ENCODE peak calls at places on chromosomes 16 and 17, in seven cellular contexts. Y is A549; M is effector memory CD4-positive, alpha-beta T cell; I is body of pancreas; W is aorta; T is pancreas; D is heart left ventricle. Z is an unnamed sample.
A peak's percentile ranks its signal among the peaks of the same experiment; 100 is the strongest.

GRCh38 chr17:57442401-57442823 is 186.1 kb downstream of the MSI2 start:
- DNase-seq in T (no peak), D (no peak), I (no peak), Y (no peak), W (no peak), M (no peak), Z (no peak)

GRCh38 chr16:30656388-30656787 is 1.8 kb upstream of the FBRS start:
- DNase-seq in T (no peak), D (no peak), M (no peak), W (no peak), I (no peak), Y (no peak), Z (no peak)

GRCh38 chr16:27291106-27291505 is 22.5 kb upstream of the NSMCE1 start:
- DNase-seq in T (no peak), D (no peak), M (no peak), Y (no peak), W (peak; percentile 62), I (no peak), Z (no peak)

GRCh38 chr17:81329279-81329926 is 34.3 kb upstream of the SLC38A10 start:
- DNase-seq in Y (peak; percentile 93), M (no peak), W (peak; percentile 84), T (peak; percentile 72), D (peak; percentile 90), I (peak; percentile 84), Z (peak; percentile 97)

GRCh38 chr17:46813920-46814319 is 4.6 kb downstream of the WNT3 start:
- DNase-seq in I (no peak), M (no peak), T (no peak), D (no peak), Y (no peak), W (no peak), Z (no peak)

GRCh38 chr17:71709271-71709670 is 411.5 kb upstream of the SOX9 start:
- DNase-seq in M (no peak), I (no peak), Y (no peak), W (no peak), D (no peak), T (no peak), Z (no peak)

GRCh38 chr17:82443465-82444283 is 6.9 kb downstream of the CYBC1 start:
- DNase-seq in T (peak; percentile 90), I (peak; percentile 86), M (no peak), W (no peak), Y (no peak), D (no peak), Z (no peak)

GRCh38 chr17:66353937-66354401 is 51.6 kb downstream of the PRKCA start:
- DNase-seq in D (no peak), W (no peak), T (no peak), M (no peak), I (no peak), Y (no peak), Z (no peak)

GRCh38 chr17:33745047-33745783 is 452.1 kb upstream of the ASIC2 start:
- DNase-seq in I (no peak), T (no peak), W (no peak), D (no peak), Y (no peak), M (no peak), Z (no peak)

GRCh38 chr16:11585460-11586374 is 1.0 kb downstream of the LITAF start:
- DNase-seq in I (peak; percentile 46), W (peak; percentile 60), T (peak; percentile 45), M (no peak), Y (peak; percentile 42), D (peak; percentile 41), Z (no peak)

GRCh38 chr17:50891577-50891989 is 25.4 kb upstream of the TOB1 start:
- DNase-seq in I (no peak), M (no peak), W (no peak), D (no peak), T (no peak), Y (no peak), Z (no peak)

GRCh38 chr17:61453563-61453962 is 1.3 kb downstream of the TBX4 start:
- DNase-seq in I (no peak), M (no peak), T (no peak), D (no peak), Y (no peak), W (no peak), Z (no peak)

GRCh38 chr16:69930117-69930776 is 20.9 kb upstream of the CLEC18A start:
- DNase-seq in W (peak; percentile 71), Y (peak; percentile 59), D (peak; percentile 50), T (no peak), I (peak; percentile 70), M (peak; percentile 4), Z (peak; percentile 76)

GRCh38 chr16:1972490-1972877 is 631 bp downstream of the TBL3 start:
- DNase-seq in W (no peak), D (no peak), M (no peak), T (peak; percentile 58), Y (no peak), I (no peak), Z (peak; percentile 24)

GRCh38 chr16:1146409-1146808 is 6.5 kb upstream of the CACNA1H start:
- DNase-seq in D (no peak), W (no peak), Y (no peak), T (no peak), I (no peak), M (no peak), Z (no peak)

GRCh38 chr16:49424961-49425360 is 51.4 kb downstream of the C16orf78 start:
- DNase-seq in W (no peak), Y (no peak), I (no peak), D (no peak), T (no peak), M (no peak), Z (no peak)

GRCh38 chr17:61490540-61490975 is 38.3 kb downstream of the TBX4 start:
- DNase-seq in D (no peak), W (no peak), M (no peak), T (no peak), Y (peak; percentile 71), I (no peak), Z (no peak)

GRCh38 chr16:51152691-51153261 is 1.7 kb upstream of the SALL1 start:
- DNase-seq in T (no peak), W (no peak), I (no peak), D (no peak), Y (no peak), M (no peak), Z (no peak)

GRCh38 chr16:51150894-51151320 is at the start of gene SALL1:
- DNase-seq in M (no peak), Y (no peak), T (no peak), I (no peak), W (no peak), D (no peak), Z (no peak)

GRCh38 chr16:51150159-51150893 is 744 bp downstream of the SALL1 start:
- DNase-seq in Y (no peak), I (no peak), T (no peak), M (no peak), W (no peak), D (no peak), Z (no peak)

GRCh38 chr16:51151951-51152663 is 1.0 kb upstream of the SALL1 start:
- DNase-seq in T (peak; percentile 56), W (no peak), I (peak; percentile 22), Y (peak; percentile 16), D (peak; percentile 44), M (no peak), Z (peak; percentile 39)

GRCh38 chr16:51151435-51151950 is 423 bp upstream of the SALL1 start:
- DNase-seq in W (no peak), I (peak; percentile 21), D (no peak), M (no peak), T (peak; percentile 40), Y (peak; percentile 15), Z (peak; percentile 43)
- H3K4me3 ChIP-seq in W (peak overlapping the region; percentile 23), I (peak overlapping the region; percentile 22), D (peak overlapping the region; percentile 37), M (no peak overlapping the region), T (peak overlapping the region; percentile 52), Y (peak overlapping the region; percentile 42), Z (peak overlapping the region; percentile 29)

GRCh38 chr17:3645310-3645709 is 8.8 kb downstream of the CTNS start:
- DNase-seq in D (no peak), I (no peak), W (no peak), T (no peak), M (no peak), Y (no peak), Z (no peak)

GRCh38 chr17:3636908-3637373 is 381 bp downstream of the CTNS start:
- DNase-seq in W (no peak), Y (no peak), I (no peak), M (no peak), T (no peak), D (no peak), Z (no peak)

GRCh38 chr17:3641717-3642486 is 5.3 kb downstream of the CTNS start:
- DNase-seq in I (no peak), T (no peak), Y (no peak), M (no peak), W (peak; percentile 11), D (no peak), Z (no peak)

GRCh38 chr17:3639981-3640596 is 3.5 kb downstream of the CTNS start:
- DNase-seq in T (peak; percentile 74), I (peak; percentile 81), M (no peak), D (no peak), Y (no peak), W (peak; percentile 50), Z (no peak)

DNA sequence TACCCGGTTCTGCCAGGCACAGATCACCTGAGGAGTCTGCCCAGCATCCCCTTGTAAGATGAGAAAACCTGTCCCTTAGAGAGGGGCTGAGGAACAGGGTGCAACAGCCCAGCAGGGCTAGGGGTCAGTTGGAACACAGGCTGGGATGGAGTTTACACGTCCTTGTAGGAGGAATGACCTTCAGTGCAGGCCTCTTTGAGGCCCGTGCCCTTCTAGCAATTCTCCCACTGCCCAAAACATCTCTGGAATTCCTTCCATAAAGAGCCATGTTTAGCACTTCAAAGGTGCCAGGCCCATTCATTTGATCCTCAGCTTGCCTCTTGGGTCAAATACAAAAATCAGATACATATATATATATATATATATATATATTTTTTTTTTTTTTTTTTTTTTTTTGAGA is 4.5 kb downstream of the CTNS start:
- DNase-seq in D (no peak), I (no peak), M (no peak), W (peak; percentile 16), T (no peak), Y (no peak), Z (no peak)
- H3K4me1 ChIP-seq in D (peaks cover 29% of the 10 kb centered on the region), I (peaks cover 38% of the 10 kb centered on the region), M (peaks cover 3% of the 10 kb centered on the region), W (no peaks in the 10 kb centered on the region), T (peaks cover 9% of the 10 kb centered on the region), Y (peaks cover 7% of the 10 kb centered on the region), Z (no peaks in the 10 kb centered on the region)

GRCh38 chr17:6761817-6762216 is 6.0 kb downstream of the XAF1 start:
- DNase-seq in W (no peak), Y (no peak), D (no peak), I (no peak), M (no peak), T (no peak), Z (no peak)
- H3K4me3 ChIP-seq in W (no peak overlapping the region), Y (no peak overlapping the region), D (no peak overlapping the region), I (no peak overlapping the region), M (no peak overlapping the region), T (no peak overlapping the region), Z (no peak overlapping the region)

DNA sequence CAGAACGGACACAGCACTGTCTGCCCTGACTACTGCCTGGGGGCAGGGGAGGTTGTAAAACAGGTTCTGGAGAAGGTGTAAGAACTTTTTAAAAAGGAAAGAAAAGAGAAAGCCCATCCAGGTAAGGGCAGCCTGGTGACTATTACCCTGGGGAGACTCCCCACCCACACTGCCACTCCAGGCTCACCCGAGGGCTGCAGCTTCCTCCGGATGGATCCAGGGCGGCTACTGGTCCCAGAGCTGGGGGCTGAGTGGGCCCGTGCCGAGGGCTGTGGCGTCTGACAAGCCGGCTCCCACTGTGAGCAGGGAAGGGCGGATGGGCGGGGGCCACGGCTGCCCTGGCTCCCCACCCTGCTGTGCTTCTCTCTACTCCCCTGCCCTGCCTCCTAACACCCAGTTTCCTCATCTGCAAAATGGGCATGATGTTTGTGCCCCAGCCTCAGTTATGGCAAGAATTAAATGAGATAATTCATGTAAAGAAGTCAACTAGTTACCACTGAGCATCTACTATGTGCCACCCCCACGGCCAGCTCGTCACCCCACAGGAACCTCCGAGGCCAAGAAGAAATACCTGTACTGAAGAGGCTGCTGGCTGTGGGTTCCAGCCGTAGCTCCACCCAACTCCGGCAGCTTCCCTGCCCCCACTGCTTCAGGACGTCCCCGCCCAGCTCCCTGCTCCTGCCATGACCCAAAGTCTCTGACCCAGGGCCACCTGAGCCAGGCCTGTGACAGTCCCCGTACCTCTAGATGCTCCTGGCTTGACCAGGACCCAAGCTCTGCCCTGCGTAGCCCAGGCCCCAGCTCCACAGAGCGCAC is 24.2 kb downstream of the KATNB1 start:
- DNase-seq in W (peak; percentile 43), M (no peak), Y (no peak), T (no peak), I (no peak), D (peak; percentile 62), Z (peak; percentile 8)
- H3K4me1 ChIP-seq in W (no peaks in the 10 kb centered on the region), M (peaks cover 3% of the 10 kb centered on the region), Y (peaks cover 94% of the 10 kb centered on the region), T (no peaks in the 10 kb centered on the region), I (peaks cover 8% of the 10 kb centered on the region), D (peaks cover 25% of the 10 kb centered on the region), Z (peaks cover 11% of the 10 kb centered on the region)

Z was measured in BE2C.